ENCODE peak calls at places on chromosomes 6 and 20, in eight cellular contexts. J is GM03348, W is A549, V is HT1080, Z is amniotic epithelial cell, H is NCI-H748 treated with DMSO at 0.1 percent for 48 hours, N is occipital lobe, M is substantia nigra. P is an unnamed sample.

GRCh38 chr20:24996449-24997195 is 4.1 kb upstream of the APMAP start:
- DNase-seq in J (no peak), N (no peak), W (no peak), V (no peak), M (no peak), H (no peak), Z (no peak), P (no peak)

GRCh38 chr6:22699046-22699639 is 129.8 kb downstream of the HDGFL1 start:
- DNase-seq in Z (no peak), H (no peak), M (no peak), J (no peak), V (no peak), W (no peak), N (no peak), P (no peak)

GRCh38 chr20:62427172-62428007 is at the start of gene RBBP8NL:
- DNase-seq in V (no peak), J (no peak), H (peak), W (no peak), Z (no peak), N (no peak), M (no peak), P (no peak)

GRCh38 chr6:32118782-32119628 is 9.0 kb downstream of the ATF6B start:
- DNase-seq in H (peak), W (peak), N (peak), J (peak), M (peak), Z (peak), V (peak), P (peak)

GRCh38 chr6:51678905-51679620 is 408.4 kb downstream of the PKHD1 start:
- DNase-seq in M (no peak), H (no peak), N (no peak), V (peak), Z (no peak), J (no peak), W (no peak), P (no peak)

GRCh38 chr6:158648682-158649131 is 1.1 kb upstream of the SYTL3 start:
- DNase-seq in V (peak), Z (peak), W (no peak), J (peak), N (no peak), M (no peak), H (no peak), P (no peak)

GRCh38 chr6:108163267-108163643 is 2.6 kb upstream of the NR2E1 start:
- DNase-seq in J (no peak), W (no peak), N (no peak), Z (no peak), H (no peak), V (peak), M (no peak), P (no peak)

GRCh38 chr6:169019727-169020491 is 233.7 kb downstream of the THBS2 start:
- DNase-seq in H (no peak), W (no peak), Z (peak), M (no peak), N (no peak), V (peak), J (no peak), P (no peak)

GRCh38 chr20:46931699-46932098 is 37.1 kb downstream of the EYA2 start:
- DNase-seq in M (no peak), V (no peak), W (no peak), N (no peak), H (no peak), J (peak), Z (no peak), P (no peak)

GRCh38 chr6:39347906-39348585 is 25.5 kb upstream of the KCNK16 start:
- DNase-seq in W (peak), J (peak), M (peak), N (peak), H (peak), V (peak), Z (peak), P (peak)

GRCh38 chr6:56637640-56638039 is 5.0 kb downstream of the DST start:
- DNase-seq in M (no peak), H (peak), W (peak), Z (peak), N (no peak), J (peak), V (peak), P (peak)

GRCh38 chr6:77341058-77341986 is 122.0 kb downstream of the HTR1B start:
- DNase-seq in J (no peak), W (no peak), M (no peak), N (no peak), V (no peak), H (no peak), Z (peak), P (no peak)

GRCh38 chr20:47577271-47577670 is 75.6 kb downstream of the NCOA3 start:
- DNase-seq in M (no peak), W (no peak), Z (no peak), N (no peak), J (peak), V (no peak), H (no peak), P (no peak)

GRCh38 chr6:38678178-38678760 is 24.7 kb downstream of the GLO1 start:
- DNase-seq in H (no peak), J (no peak), V (no peak), N (no peak), W (no peak), M (no peak), Z (no peak), P (no peak)

GRCh38 chr20:51969191-51969590 is 166.9 kb upstream of the SALL4 start:
- DNase-seq in V (no peak), Z (no peak), N (no peak), M (no peak), H (no peak), J (no peak), W (no peak), P (no peak)